ENCODE peak calls at places on chromosomes 2 and 18, in eight cellular contexts. P is ecto neural progenitor cell; L is GM13977; V is mesenteric fat pad; N is GDM1; D is stomach; M is activated CD8-positive, alpha-beta memory T cell treated with anti-CD3 and anti-CD28 coated beads, Interleukin-2, amount 50 U/mL, for 4 hours; G is T1000. U is an unnamed sample.

GRCh38 chr2:158460632-158461297 is 4.0 kb downstream of the PKP4 start:
- DNase-seq in P (no peak), L (no peak), V (no peak), N (no peak), D (no peak), M (no peak), G (no peak), U (no peak)

GRCh38 chr2:17257194-17257909 is 260.9 kb downstream of the RAD51AP2 start:
- DNase-seq in P (no peak), L (no peak), V (no peak), N (no peak), D (no peak), M (no peak), G (no peak), U (no peak)

GRCh38 chr2:97806738-97807618 is 93.6 kb downstream of the ZAP70 start:
- DNase-seq in P (peak), L (peak), V (no peak), N (peak), D (peak), M (peak), G (peak), U (peak)

GRCh38 chr2:234981197-234982095 is 29.6 kb downstream of the SH3BP4 start:
- DNase-seq in P (no peak), L (no peak), V (no peak), N (no peak), D (peak), M (no peak), G (peak), U (no peak)

GRCh38 chr18:59691046-59691395 is 6.2 kb downstream of the CCBE1 start:
- DNase-seq in P (no peak), L (no peak), V (no peak), N (no peak), D (no peak), M (no peak), G (no peak), U (no peak)

GRCh38 chr18:28459587-28459986 is 282.7 kb upstream of the CDH2 start:
- DNase-seq in P (no peak), L (no peak), V (no peak), N (no peak), D (no peak), M (no peak), G (no peak), U (no peak)

GRCh38 chr18:54229660-54230059 is 5.2 kb upstream of the MBD2 start:
- DNase-seq in P (no peak), L (peak), V (no peak), N (no peak), D (no peak), M (no peak), G (no peak), U (no peak)

GRCh38 chr2:173374634-173375033 is 20.0 kb downstream of the CDCA7 start:
- DNase-seq in P (no peak), L (no peak), V (no peak), N (no peak), D (no peak), M (no peak), G (no peak), U (no peak)

GRCh38 chr2:36376992-36377738 is 21.6 kb downstream of the CRIM1 start:
- DNase-seq in P (no peak), L (no peak), V (no peak), N (no peak), D (peak), M (no peak), G (no peak), U (no peak)